ENCODE peak calls at places on chromosomes 11 and 22, in four cellular contexts. T is adrenal gland, A is psoas muscle, N is A549. S is an unnamed sample.

GRCh38 chr22:29062286-29062949 is 787 bp upstream of the C22orf31 start:
- DNase-seq in T (no peak), A (no peak), N (no peak), S (no peak)

GRCh38 chr22:44574057-44574456 is 76.0 kb upstream of the RTL6 start:
- DNase-seq in T (peak; percentile 91), A (peak; percentile 54), N (peak; percentile 13), S (peak; percentile 46)

GRCh38 chr11:8739309-8739793 is 56.8 kb downstream of the RPL27A start:
- DNase-seq in T (peak; percentile 76), A (no peak), N (no peak), S (no peak)

GRCh38 chr22:29445508-29445907 is 7.1 kb downstream of the RFPL1 start:
- DNase-seq in T (no peak), A (no peak), N (no peak), S (no peak)

GRCh38 chr11:2586793-2587131 is 113.0 kb downstream of the KCNQ1OT1 start:
- DNase-seq in T (peak; percentile 17), A (peak; percentile 45), N (no peak), S (no peak)

GRCh38 chr11:98940913-98941312 is 79.8 kb upstream of the CNTN5 start:
- DNase-seq in T (no peak), A (no peak), N (no peak), S (no peak)

GRCh38 chr11:16881074-16881709 is 133.0 kb downstream of the PLEKHA7 start:
- DNase-seq in T (peak; percentile 74), A (peak; percentile 79), N (no peak), S (peak; percentile 81)

GRCh38 chr11:107592256-107592655 is 1.3 kb downstream of the ELMOD1 start:
- DNase-seq in T (no peak), A (no peak), N (no peak), S (no peak)

GRCh38 chr11:33779849-33780528 is 5.7 kb upstream of the FBXO3 start:
- DNase-seq in T (no peak), A (no peak), N (no peak), S (no peak)

GRCh38 chr11:36304349-36304748 is 8.3 kb downstream of the PRR5L start:
- DNase-seq in T (no peak), A (no peak), N (no peak), S (no peak)

GRCh38 chr22:43616645-43617044 is 195.5 kb downstream of the EFCAB6 start:
- DNase-seq in T (no peak), A (no peak), N (no peak), S (no peak)

GRCh38 chr22:25880524-25880923 is 138.5 kb downstream of the MYO18B start:
- DNase-seq in T (no peak), A (no peak), N (no peak), S (no peak)
- TF ChIP-seq CTCF in T (no peak), A (no peak), N (no peak), S (no peak)

GRCh38 chr11:127000991-127001390 is 421 bp upstream of the KIRREL3 start:
- DNase-seq in T (no peak), A (no peak), N (no peak), S (no peak)

GRCh38 chr11:127000291-127000968 is at the start of gene KIRREL3:
- DNase-seq in T (peak; percentile 15), A (no peak), N (peak; percentile 58), S (no peak)

GRCh38 chr11:127002669-127003259 is 2.2 kb upstream of the KIRREL3 start:
- DNase-seq in T (no peak), A (no peak), N (no peak), S (no peak)

GRCh38 chr11:127006311-127006710 is 5.7 kb upstream of the KIRREL3 start:
- DNase-seq in T (no peak), A (no peak), N (no peak), S (no peak)

GRCh38 chr11:127003260-127003981 is 2.9 kb upstream of the KIRREL3 start:
- DNase-seq in T (no peak), A (no peak), N (peak; percentile 69), S (no peak)
- H3K27ac ChIP-seq in T (no peak overlapping the region), A (no peak overlapping the region), N (peak overlapping the region; percentile 92), S (no peak overlapping the region)

GRCh38 chr22:39932918-39933649 is 27.1 kb upstream of the TMA7B start:
- DNase-seq in T (no peak), A (no peak), N (peak; percentile 15), S (no peak)
- H3K4me3 ChIP-seq in T (no peak overlapping the region), A (no peak overlapping the region), N (no peak overlapping the region), S (no peak overlapping the region)

GRCh38 chr11:14253437-14253836 is 105.5 kb downstream of the RRAS2 start:
- DNase-seq in T (no peak), A (no peak), N (no peak), S (no peak)
- TF ChIP-seq CTCF in T (no peak), A (no peak), N (no peak), S (no peak)

GRCh38 chr22:27776410-27776958 is 25.1 kb downstream of the MN1 start:
- DNase-seq in T (no peak), A (no peak), N (no peak), S (no peak)
- H3K27ac ChIP-seq in T (no peak overlapping the region), A (peak overlapping the region; percentile 94), N (no peak overlapping the region), S (no peak overlapping the region)

GRCh38 chr22:39317084-39317755 is 2.2 kb downstream of the RPL3 start:
- DNase-seq in T (peak; percentile 39), A (no peak), N (no peak), S (no peak)
- H3K4me3 ChIP-seq in T (no peak overlapping the region), A (peak overlapping the region; percentile 91), N (peak overlapping the region; percentile 99), S (no peak overlapping the region)

S was measured in lung.